ENCODE peak calls at places on chromosome 6, in eight cellular contexts. J is natural killer cell, H is epithelial cell of esophagus, S is BJ, P is MCF 10A, X is endothelial cell, F is body of pancreas, B is foreskin fibroblast. G is an unnamed sample.

GRCh38 chr6:143963158-143963919 is 44.7 kb downstream of the PLAGL1 start:
- DNase-seq in X (no peak), F (no peak), P (no peak), S (no peak), B (no peak), J (no peak), H (no peak), G (no peak)

GRCh38 chr6:42532038-42532669 is 31.7 kb upstream of the UBR2 start:
- DNase-seq in H (peak), X (peak), J (no peak), S (no peak), F (peak), B (peak), P (peak), G (no peak)

GRCh38 chr6:144809120-144809519 is 524.0 kb downstream of the UTRN start:
- DNase-seq in B (peak), X (no peak), J (no peak), P (peak), H (peak), S (no peak), F (no peak), G (no peak)

GRCh38 chr6:3741477-3741871 is 10.0 kb downstream of the PXDC1 start:
- DNase-seq in H (no peak), J (no peak), X (no peak), B (no peak), F (no peak), S (no peak), P (no peak), G (no peak)

GRCh38 chr6:135182993-135183531 is 2.0 kb downstream of the MYB start:
- DNase-seq in X (peak), P (no peak), S (no peak), B (peak), F (peak), H (peak), J (peak), G (peak)

GRCh38 chr6:139698526-139699182 is 324.2 kb upstream of the CITED2 start:
- DNase-seq in F (peak), J (no peak), B (peak), P (peak), S (no peak), H (peak), X (no peak), G (no peak)

GRCh38 chr6:91713911-91714310 is 1127.0 kb upstream of the MAP3K7 start:
- DNase-seq in S (no peak), H (peak), J (no peak), P (peak), X (no peak), B (no peak), F (no peak), G (no peak)

GRCh38 chr6:148367418-148368024 is 24.9 kb downstream of the SASH1 start:
- DNase-seq in B (peak), S (peak), P (peak), X (peak), J (no peak), H (peak), F (peak), G (no peak)

GRCh38 chr6:17021539-17021889 is 80.3 kb upstream of the STMND1 start:
- DNase-seq in S (no peak), H (peak), F (no peak), X (no peak), P (peak), J (no peak), B (peak), G (no peak)

GRCh38 chr6:155093430-155093829 is 98.3 kb downstream of the TIAM2 start:
- DNase-seq in P (no peak), J (no peak), B (no peak), H (no peak), X (no peak), S (no peak), F (no peak), G (no peak)

DNA sequence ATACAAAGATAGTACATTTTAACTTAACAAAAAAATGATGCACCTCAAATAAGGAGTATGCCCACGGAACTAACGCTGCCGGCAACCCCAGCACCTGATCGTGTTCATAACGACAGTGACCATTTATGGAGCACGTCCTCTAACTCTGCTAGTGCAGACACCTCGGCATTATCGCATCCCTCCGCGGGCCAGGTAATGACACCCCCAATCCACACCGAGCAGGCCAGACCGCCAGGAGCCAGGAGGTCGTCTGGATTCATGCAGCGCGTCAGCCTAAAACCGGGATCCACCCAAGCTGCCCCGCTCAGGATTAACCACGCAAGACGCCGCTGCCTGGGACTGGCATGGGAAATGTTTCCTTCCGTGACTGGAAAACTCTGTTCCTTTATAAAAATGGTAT is 34.1 kb downstream of the DACT2 start:
- DNase-seq in P (no peak), X (no peak), J (no peak), H (no peak), F (no peak), B (no peak), S (no peak), G (no peak)
- TF ChIP-seq CTCF in P (no peak), X (no peak), J (no peak), H (no peak), F (no peak), B (no peak), S (no peak), G (no peak)

GRCh38 chr6:32716396-32716795 is 24.8 kb upstream of the HLA-DQA2 start:
- DNase-seq in S (no peak), B (no peak), P (no peak), J (no peak), X (no peak), F (no peak), H (no peak), G (no peak)
- TF ChIP-seq CTCF in S (no peak), B (no peak), P (no peak), J (no peak), X (no peak), F (no peak), H (no peak), G (no peak)

GRCh38 chr6:124400600-124400999 is 561.6 kb upstream of the RNF217 start:
- DNase-seq in B (no peak), S (no peak), F (no peak), H (peak), X (no peak), P (peak), J (no peak), G (no peak)
- TF ChIP-seq CTCF in B (no peak), S (no peak), F (no peak), H (peak), X (peak), P (peak), J (no peak), G (no peak)

DNA sequence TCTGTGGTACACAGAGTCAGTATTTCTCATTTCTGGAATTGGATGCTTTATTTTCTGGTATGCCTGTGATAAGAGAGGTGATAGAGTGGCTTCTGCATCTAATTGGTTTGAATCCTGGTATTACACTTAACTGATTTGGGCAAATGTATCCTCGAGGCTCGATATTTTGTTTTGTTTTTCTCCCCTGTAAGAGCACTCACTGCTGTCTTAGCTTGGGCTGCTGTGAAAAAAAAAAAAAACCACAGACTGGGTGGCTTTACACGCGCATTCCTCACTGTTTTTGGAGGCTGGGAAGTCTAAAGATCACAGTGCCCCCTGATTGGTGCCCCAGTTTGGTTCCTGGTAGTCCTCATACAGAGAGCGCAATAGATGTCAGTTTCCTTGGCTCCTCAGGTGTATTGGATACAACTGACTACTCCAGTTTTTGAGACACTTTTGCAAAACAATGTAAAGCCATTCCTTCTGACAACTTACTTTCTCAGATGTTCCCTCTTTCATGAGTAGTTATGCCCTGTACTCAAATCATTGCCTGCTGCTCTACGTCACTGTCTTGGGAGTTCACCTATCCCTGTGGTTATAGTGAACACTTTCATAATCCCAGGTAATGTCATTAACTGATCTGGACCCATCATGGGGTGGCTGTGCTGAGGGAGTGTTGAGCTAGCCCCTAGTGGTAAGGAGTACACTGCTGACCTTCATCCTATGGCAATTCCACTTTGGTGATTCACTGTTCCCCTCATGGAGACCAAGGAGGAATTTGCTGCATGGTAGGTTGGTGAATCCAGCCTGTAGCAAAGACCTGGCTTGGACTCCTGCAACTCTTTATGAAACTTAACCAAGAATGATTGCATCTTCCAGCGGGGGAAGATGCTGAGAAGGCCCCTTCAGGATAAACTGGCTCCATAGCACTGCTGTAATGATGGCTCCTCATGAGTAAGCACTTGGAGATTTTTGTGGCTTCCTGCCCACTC is 3.5 kb upstream of the ACAT2 start:
- DNase-seq in S (no peak), P (peak), H (peak), J (no peak), B (peak), X (no peak), F (no peak), G (no peak)
- TF ChIP-seq CTCF in S (peak), P (no peak), H (no peak), J (no peak), B (peak), X (no peak), F (no peak), G (no peak)

DNA sequence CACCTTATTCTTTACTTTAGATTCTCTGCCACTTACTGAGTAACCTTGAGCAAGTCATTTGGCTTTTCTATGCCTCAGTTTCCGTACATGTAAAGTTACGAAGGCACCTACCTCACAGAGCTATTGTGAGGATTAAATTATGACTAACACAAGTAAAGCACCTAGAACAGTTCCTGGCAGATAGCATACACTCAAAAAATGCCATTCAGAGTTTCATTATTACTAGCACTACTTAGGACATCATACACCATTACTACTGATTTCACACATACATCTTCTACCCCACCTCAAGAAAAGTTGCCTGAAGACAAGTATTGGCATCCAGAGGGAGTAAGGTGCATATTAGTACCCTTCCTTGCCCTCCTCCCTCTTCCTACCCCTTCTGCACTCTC is 107.8 kb downstream of the OGFRL1 start:
- DNase-seq in B (no peak), X (no peak), J (no peak), S (no peak), F (no peak), P (no peak), H (no peak), G (no peak)
- TF ChIP-seq CTCF in B (no peak), X (no peak), J (no peak), S (no peak), F (no peak), P (no peak), H (no peak), G (no peak)

GRCh38 chr6:8703059-8703458 is 267.7 kb upstream of the SLC35B3 start:
- DNase-seq in J (no peak), P (no peak), B (no peak), S (no peak), X (no peak), F (no peak), H (no peak), G (no peak)

GRCh38 chr6:8707369-8707768 is 272.0 kb upstream of the SLC35B3 start:
- DNase-seq in S (no peak), H (no peak), F (no peak), P (no peak), B (no peak), X (no peak), J (no peak), G (no peak)

GRCh38 chr6:8710668-8711431 is 275.5 kb upstream of the SLC35B3 start:
- DNase-seq in J (no peak), H (no peak), X (no peak), F (no peak), B (no peak), S (no peak), P (no peak), G (no peak)

GRCh38 chr6:8705435-8706020 is 270.2 kb upstream of the SLC35B3 start:
- DNase-seq in X (no peak), H (no peak), B (no peak), S (no peak), F (peak), J (no peak), P (no peak), G (no peak)

DNA sequence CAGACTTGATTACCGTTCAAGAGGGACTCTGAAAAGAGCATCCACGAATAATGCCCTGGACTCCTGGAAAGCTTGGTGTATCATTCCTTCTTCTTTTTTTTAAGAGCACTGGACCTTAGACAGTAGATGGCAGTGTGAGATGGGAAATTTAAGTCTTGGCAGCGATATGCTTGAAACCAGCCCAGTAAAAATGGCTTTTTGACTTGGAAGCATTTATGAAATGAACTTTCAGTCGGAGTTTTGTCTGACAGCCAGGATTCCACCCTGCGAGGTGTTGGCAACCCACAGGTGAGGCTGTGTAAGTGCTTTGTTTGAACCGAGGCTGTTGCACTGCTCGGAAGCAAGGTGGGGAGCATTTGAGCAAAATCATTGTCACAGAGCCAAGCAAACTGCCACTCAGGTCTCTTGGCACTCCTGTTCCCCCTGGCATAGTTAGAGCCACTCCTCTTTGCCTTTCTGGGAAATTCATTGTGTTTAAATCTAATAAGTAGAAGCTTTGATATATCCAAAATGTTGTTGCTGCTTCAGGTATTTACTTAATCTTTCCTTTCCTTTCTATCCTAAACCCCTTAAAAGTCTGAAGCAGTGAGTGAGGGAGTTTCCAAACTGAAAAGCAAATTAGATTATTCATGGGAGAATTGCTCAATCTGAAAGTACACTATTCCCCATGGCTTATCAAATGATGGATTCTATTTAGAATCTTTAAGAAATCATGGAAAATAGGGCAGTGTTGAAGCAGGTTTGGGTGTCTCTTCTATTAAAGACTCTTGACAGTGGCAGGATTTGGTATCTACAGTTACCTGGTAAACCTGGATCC is 272.8 kb upstream of the SLC35B3 start:
- DNase-seq in J (no peak), F (peak), P (peak), H (peak), X (no peak), B (peak), S (peak), G (no peak)
- TF ChIP-seq CTCF in J (no peak), F (peak), P (peak), H (peak), X (no peak), B (peak), S (peak), G (no peak)